ENCODE peak calls at places on chromosomes 12 and 14, in four cellular contexts. V, W, Z and U are unnamed samples.

GRCh38 chr12:52171950-52172512 is 19.8 kb downstream of the KRT80 start:
- DNase-seq in V (no peak), W (no peak), Z (no peak), U (no peak)

GRCh38 chr12:124722871-124723270 is 140.8 kb downstream of the SCARB1 start:
- DNase-seq in V (no peak), W (no peak), Z (no peak), U (no peak)

GRCh38 chr12:65389436-65389835 is 111.0 kb downstream of the MSRB3 start:
- DNase-seq in V (no peak), W (no peak), Z (no peak), U (no peak)

GRCh38 chr14:93184391-93185332 is at the start of the genes LYSET and MOAP1:
- DNase-seq in V (peak; percentile 89), W (peak; percentile 82), Z (peak; percentile 84), U (no peak)

GRCh38 chr14:84826349-84826748 is 703.6 kb upstream of the FLRT2 start:
- DNase-seq in V (no peak), W (peak; percentile 6), Z (no peak), U (peak; percentile 45)

GRCh38 chr12:59119676-59120075 is 199.4 kb upstream of the LRIG3 start:
- DNase-seq in V (no peak), W (peak; percentile 51), Z (no peak), U (no peak)

GRCh38 chr12:77406131-77406905 is 340.9 kb upstream of the E2F7 start:
- DNase-seq in V (no peak), W (no peak), Z (no peak), U (no peak)

GRCh38 chr14:51095854-51096823 is 1.2 kb upstream of the TRIM9 start:
- DNase-seq in V (no peak), W (peak; percentile 59), Z (no peak), U (no peak)

GRCh38 chr12:77047341-77048202 is 17.8 kb downstream of the E2F7 start:
- DNase-seq in V (no peak), W (peak; percentile 44), Z (no peak), U (no peak)

GRCh38 chr14:56143025-56143424 is 24.8 kb downstream of the PELI2 start:
- DNase-seq in V (no peak), W (no peak), Z (no peak), U (no peak)

GRCh38 chr12:68510394-68510793 is 100.3 kb upstream of the RAP1B start:
- DNase-seq in V (no peak), W (no peak), Z (no peak), U (peak; percentile 23)

GRCh38 chr14:23555882-23556699 is at the start of gene THTPA:
- DNase-seq in V (peak; percentile 91), W (peak; percentile 90), Z (peak; percentile 97), U (peak; percentile 28)